ENCODE peak calls at places on chromosomes 13 and 19, in six cellular contexts. One of them, this sample, is unnamed.

GRCh38 chr13:105363747-105364177 is 1171.7 kb downstream of the EFNB2 start:
- DNase-seq in mesenchymal stem cell: no peak
- DNase-seq in trophoblast cell: no peak
- DNase-seq in IMR-90: no peak
- DNase-seq in H9: no peak
- DNase-seq in H1: no peak
- DNase-seq in this sample: no peak

GRCh38 chr13:41098761-41099160 is 33.8 kb downstream of the KBTBD6 start:
- DNase-seq in H9: no peak
- DNase-seq in trophoblast cell: peak; percentile 23
- DNase-seq in mesenchymal stem cell: no peak
- DNase-seq in H1: no peak
- DNase-seq in IMR-90: no peak
- DNase-seq in this sample: no peak

GRCh38 chr13:43874512-43875092 is 4.9 kb downstream of the CCDC122 start:
- DNase-seq in H9: no peak
- DNase-seq in mesenchymal stem cell: peak; percentile 49
- DNase-seq in IMR-90: peak; percentile 54
- DNase-seq in trophoblast cell: peak; percentile 65
- DNase-seq in H1: no peak
- DNase-seq in this sample: no peak

GRCh38 chr13:98346904-98347636 is 170.0 kb upstream of the RNF113B start:
- DNase-seq in H9: no peak
- DNase-seq in mesenchymal stem cell: no peak
- DNase-seq in H1: no peak
- DNase-seq in trophoblast cell: no peak
- DNase-seq in IMR-90: no peak
- DNase-seq in this sample: no peak

GRCh38 chr13:24900507-24900906 is 136.5 kb downstream of the RNF17 start:
- DNase-seq in H1: no peak
- DNase-seq in H9: no peak
- DNase-seq in mesenchymal stem cell: no peak
- DNase-seq in IMR-90: no peak
- DNase-seq in trophoblast cell: no peak
- DNase-seq in this sample: no peak

GRCh38 chr13:71866173-71867091 is 572 bp downstream of the DACH1 start:
- DNase-seq in trophoblast cell: peak; percentile 4
- DNase-seq in H1: no peak
- DNase-seq in H9: peak; percentile 38
- DNase-seq in IMR-90: no peak
- DNase-seq in mesenchymal stem cell: peak; percentile 56
- DNase-seq in this sample: no peak

GRCh38 chr13:44523176-44524017 is 52.7 kb downstream of the TSC22D1 start:
- DNase-seq in trophoblast cell: peak; percentile 89
- DNase-seq in IMR-90: peak; percentile 79
- DNase-seq in H1: no peak
- DNase-seq in H9: no peak
- DNase-seq in mesenchymal stem cell: peak; percentile 72
- DNase-seq in this sample: no peak

GRCh38 chr13:46567671-46568070 is 14.7 kb downstream of the LRCH1 start:
- DNase-seq in H9: no peak
- DNase-seq in IMR-90: no peak
- DNase-seq in H1: no peak
- DNase-seq in mesenchymal stem cell: no peak
- DNase-seq in trophoblast cell: no peak
- DNase-seq in this sample: no peak

GRCh38 chr19:35714601-35715354 is 3.0 kb upstream of the KMT2B start:
- DNase-seq in mesenchymal stem cell: no peak
- DNase-seq in trophoblast cell: no peak
- DNase-seq in H1: no peak
- DNase-seq in H9: peak; percentile 66
- DNase-seq in IMR-90: no peak
- DNase-seq in this sample: no peak

GRCh38 chr19:55252760-55253159 is 6.1 kb downstream of the PPP6R1 start:
- DNase-seq in H9: no peak
- DNase-seq in mesenchymal stem cell: no peak
- DNase-seq in H1: no peak
- DNase-seq in IMR-90: no peak
- DNase-seq in trophoblast cell: no peak
- DNase-seq in this sample: no peak

GRCh38 chr13:113647351-113648217 is 10.4 kb downstream of the ATP4B start:
- DNase-seq in trophoblast cell: peak; percentile 3
- DNase-seq in mesenchymal stem cell: no peak
- DNase-seq in IMR-90: no peak
- DNase-seq in H1: no peak
- DNase-seq in H9: no peak
- DNase-seq in this sample: no peak

GRCh38 chr19:6772028-6772865 is at the start of gene VAV1:
- DNase-seq in H9: peak; percentile 46
- DNase-seq in H1: no peak
- DNase-seq in IMR-90: no peak
- DNase-seq in trophoblast cell: peak; percentile 30
- DNase-seq in mesenchymal stem cell: no peak
- DNase-seq in this sample: no peak

GRCh38 chr13:79530270-79530669 is 49.3 kb downstream of the NDFIP2 start:
- DNase-seq in H1: no peak
- DNase-seq in mesenchymal stem cell: no peak
- DNase-seq in IMR-90: no peak
- DNase-seq in trophoblast cell: no peak
- DNase-seq in H9: no peak
- DNase-seq in this sample: no peak

GRCh38 chr19:14333101-14333871 is 48.0 kb upstream of the ADGRE5 start:
- DNase-seq in trophoblast cell: peak; percentile 57
- DNase-seq in mesenchymal stem cell: no peak
- DNase-seq in H1: no peak
- DNase-seq in H9: peak; percentile 60
- DNase-seq in IMR-90: no peak
- DNase-seq in this sample: no peak

GRCh38 chr19:29329460-29330134 is 116.6 kb upstream of the UQCRFS1 start:
- DNase-seq in trophoblast cell: peak; percentile 36
- DNase-seq in H9: peak; percentile 81
- DNase-seq in IMR-90: no peak
- DNase-seq in mesenchymal stem cell: no peak
- DNase-seq in H1: no peak
- DNase-seq in this sample: peak; percentile 54

GRCh38 chr13:70841240-70842061 is 733.2 kb upstream of the KLHL1 start:
- DNase-seq in H1: no peak
- DNase-seq in trophoblast cell: no peak
- DNase-seq in H9: no peak
- DNase-seq in mesenchymal stem cell: no peak
- DNase-seq in IMR-90: no peak
- DNase-seq in this sample: no peak

GRCh38 chr13:106371024-106371423 is 164.4 kb downstream of the EFNB2 start:
- DNase-seq in IMR-90: no peak
- DNase-seq in mesenchymal stem cell: no peak
- DNase-seq in trophoblast cell: no peak
- DNase-seq in H1: no peak
- DNase-seq in H9: no peak
- DNase-seq in this sample: no peak

GRCh38 chr13:106369091-106369490 is 166.4 kb downstream of the EFNB2 start:
- DNase-seq in H1: no peak
- DNase-seq in H9: no peak
- DNase-seq in trophoblast cell: no peak
- DNase-seq in IMR-90: no peak
- DNase-seq in mesenchymal stem cell: no peak
- DNase-seq in this sample: peak; percentile 29

GRCh38 chr13:106367361-106367781 is 168.1 kb downstream of the EFNB2 start:
- DNase-seq in H9: no peak
- DNase-seq in IMR-90: no peak
- DNase-seq in mesenchymal stem cell: no peak
- DNase-seq in H1: no peak
- DNase-seq in trophoblast cell: no peak
- DNase-seq in this sample: no peak

GRCh38 chr13:106372199-106373160 is 163.0 kb downstream of the EFNB2 start:
- DNase-seq in H9: no peak
- DNase-seq in H1: no peak
- DNase-seq in IMR-90: peak; percentile 54
- DNase-seq in mesenchymal stem cell: peak; percentile 57
- DNase-seq in trophoblast cell: no peak
- DNase-seq in this sample: no peak

GRCh38 chr13:106369858-106370257 is 165.6 kb downstream of the EFNB2 start:
- DNase-seq in trophoblast cell: no peak
- DNase-seq in mesenchymal stem cell: no peak
- DNase-seq in H1: no peak
- DNase-seq in H9: no peak
- DNase-seq in IMR-90: no peak
- DNase-seq in this sample: no peak
- H3K14ac ChIP-seq in trophoblast cell: no peak overlapping the region
- H3K14ac ChIP-seq in mesenchymal stem cell: no peak overlapping the region
- H3K14ac ChIP-seq in H1: no peak overlapping the region
- H3K14ac ChIP-seq in H9: no peak overlapping the region
- H3K14ac ChIP-seq in IMR-90: no peak overlapping the region
- H3K14ac ChIP-seq in this sample: no peak overlapping the region

DNA sequence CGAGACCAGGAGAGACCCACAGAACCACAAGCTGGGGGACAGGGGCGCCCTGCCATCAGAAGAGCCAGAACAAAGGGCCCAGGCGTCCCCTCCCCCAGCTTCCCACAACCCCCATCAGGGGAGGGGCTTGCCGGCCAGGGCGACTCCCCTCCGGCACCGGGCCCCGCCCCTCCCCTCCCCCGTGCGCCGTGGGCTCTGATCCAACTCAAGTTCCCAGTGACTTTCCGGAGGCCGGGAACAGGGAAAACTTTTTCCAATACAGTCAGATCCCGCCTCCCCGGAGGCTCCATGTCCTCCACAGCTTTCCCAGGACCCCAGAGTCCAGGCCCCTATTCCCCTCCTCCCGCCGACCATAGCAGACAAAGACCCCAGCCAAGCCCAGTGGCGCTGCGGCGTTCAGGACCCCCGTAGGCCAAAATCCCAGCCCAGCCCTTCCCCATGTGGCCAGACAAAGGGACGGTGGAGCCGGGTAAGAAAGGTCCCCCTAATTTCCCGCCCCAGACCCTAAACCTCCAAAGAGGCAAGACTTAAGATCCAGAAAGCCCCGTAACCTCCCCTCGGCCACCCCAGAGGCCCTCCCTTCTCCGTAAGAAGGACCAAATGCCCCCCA is 673 bp downstream of the TEAD2 start:
- DNase-seq in trophoblast cell: peak; percentile 57
- DNase-seq in H1: no peak
- DNase-seq in mesenchymal stem cell: peak; percentile 93
- DNase-seq in H9: peak; percentile 73
- DNase-seq in IMR-90: peak; percentile 80
- DNase-seq in this sample: peak; percentile 70
- H2BK120ac ChIP-seq in trophoblast cell: peak overlapping the region; percentile 98
- H2BK120ac ChIP-seq in H1: peak overlapping the region; percentile 67
- H2BK120ac ChIP-seq in mesenchymal stem cell: peak overlapping the region; percentile 97
- H2BK120ac ChIP-seq in H9: peak overlapping the region; percentile 94
- H2BK120ac ChIP-seq in IMR-90: peak overlapping the region; percentile 88
- H2BK120ac ChIP-seq in this sample: peak overlapping the region; percentile 89

DNA sequence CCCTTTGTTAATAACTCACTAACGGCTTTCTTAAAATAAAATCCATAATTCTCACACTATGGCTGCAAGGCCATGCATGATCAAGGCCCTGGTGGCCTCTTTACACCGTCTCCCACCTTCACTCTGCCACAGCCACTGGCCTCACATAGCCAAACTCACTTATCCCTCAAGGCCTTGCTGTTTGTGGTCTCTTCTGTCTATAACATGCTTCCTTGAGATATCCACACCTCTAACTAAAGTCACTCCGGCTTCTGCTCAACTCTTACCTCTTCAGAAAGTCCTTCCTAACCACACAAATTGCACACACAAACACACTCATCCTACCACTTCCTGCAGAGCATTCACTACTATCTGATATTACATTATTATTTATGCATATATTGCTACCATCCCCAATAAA is 262.5 kb downstream of the DIAPH3 start:
- DNase-seq in mesenchymal stem cell: no peak
- DNase-seq in H1: no peak
- DNase-seq in H9: no peak
- DNase-seq in IMR-90: no peak
- DNase-seq in trophoblast cell: no peak
- DNase-seq in this sample: no peak
- H4K91ac ChIP-seq in mesenchymal stem cell: no peak overlapping the region
- H4K91ac ChIP-seq in H1: no peak overlapping the region
- H4K91ac ChIP-seq in H9: no peak overlapping the region
- H4K91ac ChIP-seq in IMR-90: no peak overlapping the region
- H4K91ac ChIP-seq in trophoblast cell: no peak overlapping the region
- H4K91ac ChIP-seq in this sample: no peak overlapping the region

DNA sequence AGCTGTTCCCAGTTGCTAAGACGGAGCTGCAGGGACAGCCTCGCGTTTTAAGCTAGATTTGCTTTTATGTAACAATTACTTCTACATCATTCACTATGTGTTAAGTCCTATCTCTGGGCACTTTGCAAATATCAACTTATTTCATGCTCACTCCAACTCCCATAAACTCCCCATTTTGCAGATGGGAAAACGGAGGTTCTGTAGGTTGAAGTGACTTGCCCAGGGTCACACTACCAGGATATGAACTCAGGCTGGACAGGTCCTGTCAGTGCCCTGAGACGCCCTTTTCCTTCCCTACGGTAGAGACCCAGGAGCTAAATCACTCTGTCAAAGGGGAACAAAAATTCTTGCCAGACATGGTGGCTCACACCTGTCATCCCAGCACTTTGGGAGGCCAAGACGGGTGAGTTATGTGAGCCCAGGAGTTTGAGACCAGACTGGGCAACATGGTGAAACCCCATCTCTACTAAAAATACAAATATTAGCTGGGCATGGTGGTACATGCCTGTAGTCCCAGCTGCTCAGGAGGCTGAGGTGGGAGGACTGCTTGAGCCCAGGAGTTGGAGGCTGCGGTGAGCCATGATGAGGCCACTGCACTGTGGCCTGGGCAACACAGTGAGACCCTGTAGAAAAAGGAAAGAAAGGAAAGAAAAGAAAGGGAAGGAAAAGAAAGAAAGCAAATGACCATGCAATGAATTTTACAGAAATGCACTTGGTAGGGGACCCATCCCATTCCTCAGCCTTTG is 14.5 kb upstream of the NFIC start:
- DNase-seq in H1: no peak
- DNase-seq in trophoblast cell: no peak
- DNase-seq in mesenchymal stem cell: no peak
- DNase-seq in H9: no peak
- DNase-seq in IMR-90: no peak
- DNase-seq in this sample: no peak
- H3K14ac ChIP-seq in H1: no peak overlapping the region
- H3K14ac ChIP-seq in trophoblast cell: no peak overlapping the region
- H3K14ac ChIP-seq in mesenchymal stem cell: no peak overlapping the region
- H3K14ac ChIP-seq in H9: no peak overlapping the region
- H3K14ac ChIP-seq in IMR-90: no peak overlapping the region
- H3K14ac ChIP-seq in this sample: no peak overlapping the region

DNA sequence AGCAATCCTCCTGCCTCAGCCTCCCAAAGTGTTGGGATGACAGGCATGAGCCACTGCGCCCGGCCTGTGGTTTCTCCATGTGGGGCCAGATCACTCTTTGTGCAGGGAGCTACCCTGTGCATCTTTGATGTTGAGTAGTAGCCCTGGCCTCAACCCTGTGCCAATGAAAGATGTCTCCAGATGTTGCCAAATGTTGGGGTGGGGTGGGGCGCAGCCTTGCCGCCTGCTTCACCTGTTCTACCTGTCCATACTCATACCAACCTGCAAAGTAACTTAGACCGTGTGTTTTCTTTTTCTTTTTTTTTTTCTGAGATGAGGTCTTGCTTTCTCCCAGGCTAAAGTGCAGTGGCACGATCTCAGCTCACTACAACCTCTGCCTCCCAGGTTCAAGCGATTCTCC is 20.9 kb downstream of the IER2 start:
- DNase-seq in mesenchymal stem cell: no peak
- DNase-seq in trophoblast cell: no peak
- DNase-seq in IMR-90: no peak
- DNase-seq in H9: no peak
- DNase-seq in H1: no peak
- DNase-seq in this sample: no peak
- H2BK120ac ChIP-seq in mesenchymal stem cell: no peak overlapping the region
- H2BK120ac ChIP-seq in trophoblast cell: peak overlapping the region; percentile 41
- H2BK120ac ChIP-seq in IMR-90: peak overlapping the region; percentile 60
- H2BK120ac ChIP-seq in H9: no peak overlapping the region
- H2BK120ac ChIP-seq in H1: no peak overlapping the region
- H2BK120ac ChIP-seq in this sample: no peak overlapping the region

GRCh38 chr13:48993150-48993549 is 17.4 kb downstream of the FNDC3A start:
- DNase-seq in IMR-90: no peak
- DNase-seq in mesenchymal stem cell: no peak
- DNase-seq in H9: no peak
- DNase-seq in H1: no peak
- DNase-seq in trophoblast cell: no peak
- DNase-seq in this sample: no peak
- H4K91ac ChIP-seq in IMR-90: no peak overlapping the region
- H4K91ac ChIP-seq in mesenchymal stem cell: no peak overlapping the region
- H4K91ac ChIP-seq in H9: no peak overlapping the region
- H4K91ac ChIP-seq in H1: no peak overlapping the region
- H4K91ac ChIP-seq in trophoblast cell: no peak overlapping the region
- H4K91ac ChIP-seq in this sample: no peak overlapping the region